ENCODE peak calls at places on chromosomes 16 and 17, in four cellular contexts. G is K562, D is ascending aorta, H is fibroblast of pulmonary artery. I is an unnamed sample.

GRCh38 chr16:13594798-13595197 is 325.2 kb upstream of the ERCC4 start:
- DNase-seq in G (no peak), D (no peak), H (no peak), I (no peak)

GRCh38 chr16:68640972-68641371 is 4.1 kb upstream of the CDH3 start:
- DNase-seq in G (no peak), D (no peak), H (peak; percentile 44), I (no peak)

GRCh38 chr16:84928679-84929420 is 82.5 kb downstream of the ZDHHC7 start:
- DNase-seq in G (peak; percentile 28), D (peak; percentile 88), H (peak; percentile 73), I (no peak)

GRCh38 chr17:7133424-7133823 is 18.8 kb upstream of the ASGR2 start:
- DNase-seq in G (peak; percentile 60), D (peak; percentile 73), H (no peak), I (peak; percentile 35)

GRCh38 chr17:78736526-78737079 is 45.5 kb downstream of the CYTH1 start:
- DNase-seq in G (peak; percentile 71), D (peak; percentile 83), H (no peak), I (no peak)

GRCh38 chr16:3020604-3021448 is 658 bp downstream of the TNFRSF12A start:
- DNase-seq in G (peak; percentile 78), D (peak; percentile 97), H (peak; percentile 81), I (peak; percentile 85)

GRCh38 chr16:30619207-30619606 is 9.0 kb upstream of the ZNF689 start:
- DNase-seq in G (no peak), D (no peak), H (peak; percentile 15), I (no peak)

GRCh38 chr17:3557768-3558583 is at the start of gene TRPV3:
- DNase-seq in G (peak; percentile 70), D (no peak), H (no peak), I (no peak)

GRCh38 chr17:60960398-60961065 is 282.9 kb downstream of the BCAS3 start:
- DNase-seq in G (no peak), D (no peak), H (no peak), I (no peak)

GRCh38 chr16:89808453-89808939 is 8.0 kb downstream of the FANCA start:
- DNase-seq in G (no peak), D (no peak), H (no peak), I (no peak)

GRCh38 chr17:49201481-49201927 is 8.9 kb downstream of the GNGT2 start:
- DNase-seq in G (no peak), D (no peak), H (peak; percentile 84), I (no peak)

GRCh38 chr17:67959510-67959909 is 36.8 kb downstream of the C17orf58 start:
- DNase-seq in G (no peak), D (no peak), H (no peak), I (no peak)

GRCh38 chr16:30033270-30033669 is 2.2 kb upstream of the TLCD3B start:
- DNase-seq in G (peak; percentile 57), D (no peak), H (no peak), I (no peak)

GRCh38 chr17:64326420-64327054 is 63.5 kb upstream of the TEX2 start:
- DNase-seq in G (no peak), D (peak; percentile 90), H (peak; percentile 98), I (no peak)

GRCh38 chr16:54121539-54122295 is 164.9 kb downstream of the IRX3 start:
- DNase-seq in G (no peak), D (no peak), H (no peak), I (no peak)

GRCh38 chr17:78558181-78558850 is 18.9 kb downstream of the DNAH17 start:
- DNase-seq in G (no peak), D (no peak), H (peak; percentile 28), I (no peak)

GRCh38 chr17:45104907-45105624 is 27.2 kb downstream of the PLCD3 start:
- DNase-seq in G (no peak), D (no peak), H (no peak), I (no peak)
- TF ChIP-seq CTCF in G (peak; percentile 33), D (no peak), H (peak; percentile 1), I (no peak)

GRCh38 chr17:57708401-57708800 is 36.7 kb downstream of the CCDC182 start:
- DNase-seq in G (no peak), D (peak; percentile 40), H (peak; percentile 6), I (no peak)
- TF ChIP-seq CTCF in G (no peak), D (no peak), H (no peak), I (no peak)

GRCh38 chr16:50643192-50643591 is 37.9 kb downstream of the SNX20 start:
- DNase-seq in G (no peak), D (no peak), H (no peak), I (no peak)
- TF ChIP-seq CTCF in G (no peak), D (no peak), H (no peak), I (no peak)

GRCh38 chr17:44006581-44007345 is 2.3 kb downstream of the NAGS start:
- DNase-seq in G (peak; percentile 99), D (peak; percentile 98), H (peak; percentile 97), I (peak; percentile 99)
- TF ChIP-seq CTCF in G (peak; percentile 52), D (peak; percentile 39), H (peak; percentile 68), I (peak; percentile 70)

GRCh38 chr17:76816590-76817135 is 51.5 kb upstream of the MGAT5B start:
- DNase-seq in G (peak; percentile 69), D (no peak), H (peak; percentile 67), I (peak; percentile 52)
- TF ChIP-seq CTCF in G (peak; percentile 87), D (no peak), H (peak; percentile 87), I (peak; percentile 61)

I was measured in nephron progenitor cell.